ENCODE peak calls at places on chromosome 11, in ten cellular contexts. U, J, T, V, I, M, W, O, A and K are unnamed samples.

GRCh38 chr11:38791346-38791961 is 2193.4 kb upstream of the RAG2 start:
- DNase-seq in U (peak; percentile 72), J (no peak), T (peak; percentile 25), V (peak; percentile 46), I (peak; percentile 58), M (no peak), W (no peak), O (no peak), A (peak; percentile 55), K (peak; percentile 83)

GRCh38 chr11:100354736-100355135 is 332.4 kb upstream of the ARHGAP42 start:
- DNase-seq in U (no peak), J (no peak), T (no peak), V (no peak), I (no peak), M (no peak), W (no peak), O (no peak), A (no peak), K (no peak)

GRCh38 chr11:1741741-1742140 is 8.7 kb downstream of the IFITM10 start:
- DNase-seq in U (no peak), J (no peak), T (no peak), V (no peak), I (no peak), M (no peak), W (no peak), O (no peak), A (no peak), K (no peak)

GRCh38 chr11:1772270-1773130 is 8.8 kb upstream of the CTSD start:
- DNase-seq in U (peak; percentile 77), J (peak; percentile 35), T (no peak), V (peak; percentile 68), I (peak; percentile 81), M (peak; percentile 42), W (peak; percentile 80), O (peak; percentile 92), A (peak; percentile 89), K (peak; percentile 79)

GRCh38 chr11:128463386-128463829 is 124.0 kb downstream of the ETS1 start:
- DNase-seq in U (peak; percentile 31), J (no peak), T (no peak), V (no peak), I (no peak), M (no peak), W (no peak), O (no peak), A (peak; percentile 56), K (peak; percentile 44)

GRCh38 chr11:57903441-57904123 is 120.1 kb upstream of the OR9Q1 start:
- DNase-seq in U (no peak), J (no peak), T (no peak), V (peak; percentile 67), I (peak; percentile 87), M (peak; percentile 1), W (no peak), O (no peak), A (no peak), K (no peak)

GRCh38 chr11:27310182-27310581 is 52.8 kb downstream of the CCDC34 start:
- DNase-seq in U (no peak), J (no peak), T (no peak), V (no peak), I (no peak), M (no peak), W (no peak), O (no peak), A (no peak), K (no peak)

GRCh38 chr11:23988381-23989006 is 508.4 kb upstream of the LUZP2 start:
- DNase-seq in U (peak; percentile 85), J (no peak), T (no peak), V (no peak), I (no peak), M (no peak), W (no peak), O (no peak), A (peak; percentile 10), K (no peak)

GRCh38 chr11:625636-626319 is 1.0 kb upstream of the CDHR5 start:
- DNase-seq in U (no peak), J (no peak), T (no peak), V (no peak), I (peak; percentile 87), M (no peak), W (no peak), O (no peak), A (no peak), K (no peak)

GRCh38 chr11:67114275-67114896 is 4.7 kb upstream of the KDM2A start:
- DNase-seq in U (no peak), J (no peak), T (no peak), V (no peak), I (no peak), M (no peak), W (no peak), O (no peak), A (no peak), K (no peak)

GRCh38 chr11:82872377-82873150 is 27.7 kb downstream of the PRCP start:
- DNase-seq in U (no peak), J (no peak), T (no peak), V (no peak), I (no peak), M (no peak), W (no peak), O (no peak), A (no peak), K (no peak)

GRCh38 chr11:61290905-61291690 is 4.0 kb downstream of the VWCE start:
- DNase-seq in U (no peak), J (no peak), T (no peak), V (no peak), I (no peak), M (no peak), W (no peak), O (no peak), A (no peak), K (no peak)

GRCh38 chr11:57779275-57779674 is 17.7 kb downstream of the CTNND1 start:
- DNase-seq in U (no peak), J (no peak), T (no peak), V (peak; percentile 35), I (no peak), M (no peak), W (peak; percentile 46), O (no peak), A (no peak), K (no peak)

GRCh38 chr11:103484545-103484944 is 375.3 kb downstream of the DYNC2H1 start:
- DNase-seq in U (no peak), J (no peak), T (no peak), V (no peak), I (no peak), M (no peak), W (no peak), O (no peak), A (no peak), K (no peak)

GRCh38 chr11:45543808-45544422 is 121.5 kb downstream of the CHST1 start:
- DNase-seq in U (no peak), J (no peak), T (no peak), V (no peak), I (no peak), M (no peak), W (no peak), O (no peak), A (no peak), K (no peak)

GRCh38 chr11:29534831-29535230 is 482.0 kb downstream of the KCNA4 start:
- DNase-seq in U (peak; percentile 38), J (no peak), T (no peak), V (no peak), I (no peak), M (no peak), W (peak; percentile 6), O (no peak), A (no peak), K (no peak)

GRCh38 chr11:117096140-117096972 is 1.9 kb downstream of the SIK3 start:
- DNase-seq in U (no peak), J (peak; percentile 59), T (peak; percentile 75), V (no peak), I (peak; percentile 24), M (no peak), W (no peak), O (no peak), A (no peak), K (no peak)

GRCh38 chr11:27509953-27510352 is 3.4 kb upstream of the LIN7C start:
- DNase-seq in U (no peak), J (no peak), T (no peak), V (no peak), I (no peak), M (no peak), W (no peak), O (no peak), A (no peak), K (no peak)

GRCh38 chr11:96664108-96664507 is 274.3 kb downstream of the JRKL start:
- DNase-seq in U (no peak), J (no peak), T (no peak), V (no peak), I (no peak), M (no peak), W (no peak), O (no peak), A (no peak), K (no peak)

GRCh38 chr11:125918140-125918840 is 14.0 kb downstream of the DDX25 start:
- DNase-seq in U (no peak), J (no peak), T (no peak), V (no peak), I (no peak), M (no peak), W (peak; percentile 16), O (no peak), A (no peak), K (no peak)

GRCh38 chr11:134862168-134862567 is 450.1 kb upstream of the B3GAT1 start:
- DNase-seq in U (no peak), J (no peak), T (no peak), V (no peak), I (no peak), M (no peak), W (no peak), O (no peak), A (no peak), K (no peak)

GRCh38 chr11:830295-831131 is 2.2 kb upstream of the CD151 start:
- DNase-seq in U (no peak), J (no peak), T (peak; percentile 82), V (peak; percentile 77), I (peak; percentile 76), M (no peak), W (no peak), O (peak; percentile 84), A (no peak), K (no peak)